ENCODE peak calls at places on chromosomes 7 and 10, in six cellular contexts. One of them, this sample, is unnamed.

GRCh38 chr7:70553364-70553763 is 578.6 kb upstream of the GALNT17 start:
- ATAC-seq in activated CD8-positive, alpha-beta T cell treated with anti-CD3 and anti-CD28 coated beads, Interleukin-2, amount 10 ng/mL, durations not matched to agents 7 days and 5 days: no peak
- ATAC-seq in heart left ventricle: no peak
- ATAC-seq in effector memory CD8-positive, alpha-beta T cell: no peak
- ATAC-seq in right cardiac atrium: no peak
- ATAC-seq in omental fat pad: no peak
- ATAC-seq in this sample: no peak

GRCh38 chr10:74683067-74683466 is 143.3 kb upstream of the KAT6B start:
- ATAC-seq in activated CD8-positive, alpha-beta T cell treated with anti-CD3 and anti-CD28 coated beads, Interleukin-2, amount 10 ng/mL, durations not matched to agents 7 days and 5 days: no peak
- ATAC-seq in heart left ventricle: no peak
- ATAC-seq in effector memory CD8-positive, alpha-beta T cell: no peak
- ATAC-seq in right cardiac atrium: no peak
- ATAC-seq in omental fat pad: no peak
- ATAC-seq in this sample: peak

GRCh38 chr7:8175929-8176369 is 86.0 kb downstream of the ICA1 start:
- ATAC-seq in activated CD8-positive, alpha-beta T cell treated with anti-CD3 and anti-CD28 coated beads, Interleukin-2, amount 10 ng/mL, durations not matched to agents 7 days and 5 days: no peak
- ATAC-seq in heart left ventricle: no peak
- ATAC-seq in effector memory CD8-positive, alpha-beta T cell: no peak
- ATAC-seq in right cardiac atrium: no peak
- ATAC-seq in omental fat pad: no peak
- ATAC-seq in this sample: no peak

GRCh38 chr10:485776-486572 is 203.5 kb downstream of the DIP2C start:
- ATAC-seq in activated CD8-positive, alpha-beta T cell treated with anti-CD3 and anti-CD28 coated beads, Interleukin-2, amount 10 ng/mL, durations not matched to agents 7 days and 5 days: no peak
- ATAC-seq in heart left ventricle: no peak
- ATAC-seq in effector memory CD8-positive, alpha-beta T cell: no peak
- ATAC-seq in right cardiac atrium: no peak
- ATAC-seq in omental fat pad: no peak
- ATAC-seq in this sample: no peak

GRCh38 chr10:123518765-123519164 is 147.4 kb upstream of the GPR26 start:
- ATAC-seq in activated CD8-positive, alpha-beta T cell treated with anti-CD3 and anti-CD28 coated beads, Interleukin-2, amount 10 ng/mL, durations not matched to agents 7 days and 5 days: no peak
- ATAC-seq in heart left ventricle: no peak
- ATAC-seq in effector memory CD8-positive, alpha-beta T cell: no peak
- ATAC-seq in right cardiac atrium: no peak
- ATAC-seq in omental fat pad: no peak
- ATAC-seq in this sample: no peak

GRCh38 chr7:2511769-2512168 is 7.8 kb upstream of the LFNG start:
- ATAC-seq in activated CD8-positive, alpha-beta T cell treated with anti-CD3 and anti-CD28 coated beads, Interleukin-2, amount 10 ng/mL, durations not matched to agents 7 days and 5 days: no peak
- ATAC-seq in heart left ventricle: no peak
- ATAC-seq in effector memory CD8-positive, alpha-beta T cell: no peak
- ATAC-seq in right cardiac atrium: peak
- ATAC-seq in omental fat pad: no peak
- ATAC-seq in this sample: no peak

GRCh38 chr10:131982185-131982756 is 548 bp upstream of the BNIP3 start:
- ATAC-seq in activated CD8-positive, alpha-beta T cell treated with anti-CD3 and anti-CD28 coated beads, Interleukin-2, amount 10 ng/mL, durations not matched to agents 7 days and 5 days: peak
- ATAC-seq in heart left ventricle: peak
- ATAC-seq in effector memory CD8-positive, alpha-beta T cell: peak
- ATAC-seq in right cardiac atrium: no peak
- ATAC-seq in omental fat pad: no peak
- ATAC-seq in this sample: peak

GRCh38 chr7:47185193-47185592 is 396.7 kb downstream of the TNS3 start:
- ATAC-seq in activated CD8-positive, alpha-beta T cell treated with anti-CD3 and anti-CD28 coated beads, Interleukin-2, amount 10 ng/mL, durations not matched to agents 7 days and 5 days: no peak
- ATAC-seq in heart left ventricle: peak
- ATAC-seq in effector memory CD8-positive, alpha-beta T cell: no peak
- ATAC-seq in right cardiac atrium: peak
- ATAC-seq in omental fat pad: no peak
- ATAC-seq in this sample: no peak

GRCh38 chr10:78543026-78543748 is 509.5 kb downstream of the RPS24 start:
- ATAC-seq in activated CD8-positive, alpha-beta T cell treated with anti-CD3 and anti-CD28 coated beads, Interleukin-2, amount 10 ng/mL, durations not matched to agents 7 days and 5 days: no peak
- ATAC-seq in heart left ventricle: peak
- ATAC-seq in effector memory CD8-positive, alpha-beta T cell: no peak
- ATAC-seq in right cardiac atrium: no peak
- ATAC-seq in omental fat pad: no peak
- ATAC-seq in this sample: no peak

GRCh38 chr7:55021951-55022617 is 3.3 kb downstream of the EGFR start:
- ATAC-seq in activated CD8-positive, alpha-beta T cell treated with anti-CD3 and anti-CD28 coated beads, Interleukin-2, amount 10 ng/mL, durations not matched to agents 7 days and 5 days: no peak
- ATAC-seq in heart left ventricle: no peak
- ATAC-seq in effector memory CD8-positive, alpha-beta T cell: no peak
- ATAC-seq in right cardiac atrium: no peak
- ATAC-seq in omental fat pad: no peak
- ATAC-seq in this sample: no peak

GRCh38 chr10:121543545-121543944 is 54.7 kb downstream of the FGFR2 start:
- ATAC-seq in activated CD8-positive, alpha-beta T cell treated with anti-CD3 and anti-CD28 coated beads, Interleukin-2, amount 10 ng/mL, durations not matched to agents 7 days and 5 days: no peak
- ATAC-seq in heart left ventricle: no peak
- ATAC-seq in effector memory CD8-positive, alpha-beta T cell: no peak
- ATAC-seq in right cardiac atrium: no peak
- ATAC-seq in omental fat pad: no peak
- ATAC-seq in this sample: no peak

GRCh38 chr10:103929396-103929921 is 11.5 kb upstream of the STN1 start:
- ATAC-seq in activated CD8-positive, alpha-beta T cell treated with anti-CD3 and anti-CD28 coated beads, Interleukin-2, amount 10 ng/mL, durations not matched to agents 7 days and 5 days: no peak
- ATAC-seq in heart left ventricle: no peak
- ATAC-seq in effector memory CD8-positive, alpha-beta T cell: no peak
- ATAC-seq in right cardiac atrium: no peak
- ATAC-seq in omental fat pad: peak
- ATAC-seq in this sample: no peak

GRCh38 chr7:121393005-121393366 is 3.1 kb downstream of the FAM3C start:
- ATAC-seq in activated CD8-positive, alpha-beta T cell treated with anti-CD3 and anti-CD28 coated beads, Interleukin-2, amount 10 ng/mL, durations not matched to agents 7 days and 5 days: no peak
- ATAC-seq in heart left ventricle: no peak
- ATAC-seq in effector memory CD8-positive, alpha-beta T cell: no peak
- ATAC-seq in right cardiac atrium: no peak
- ATAC-seq in omental fat pad: no peak
- ATAC-seq in this sample: no peak

GRCh38 chr10:124306922-124307371 is 111.8 kb downstream of the OAT start:
- ATAC-seq in activated CD8-positive, alpha-beta T cell treated with anti-CD3 and anti-CD28 coated beads, Interleukin-2, amount 10 ng/mL, durations not matched to agents 7 days and 5 days: no peak
- ATAC-seq in heart left ventricle: peak
- ATAC-seq in effector memory CD8-positive, alpha-beta T cell: no peak
- ATAC-seq in right cardiac atrium: peak
- ATAC-seq in omental fat pad: no peak
- ATAC-seq in this sample: peak